ENCODE peak calls at places on chromosomes 16 and 17, in seven cellular contexts. N is IMR-90, A is bronchial epithelial cell, K is brain microvascular endothelial cell, J is suprapubic skin, Q is heart left ventricle, P is body of pancreas. S is an unnamed sample.

GRCh38 chr16:30760160-30760559 is 1.7 kb downstream of the CFAP119 start:
- DNase-seq in P (no peak), K (no peak), A (no peak), N (no peak), J (no peak), Q (no peak), S (no peak)

GRCh38 chr16:88566158-88566557 is 4.0 kb upstream of the ZC3H18 start:
- DNase-seq in Q (no peak), K (peak; percentile 72), P (no peak), A (peak; percentile 65), N (peak; percentile 75), J (no peak), S (no peak)

GRCh38 chr16:57361384-57361783 is 2.8 kb downstream of the CCL22 start:
- DNase-seq in K (no peak), P (peak; percentile 78), Q (no peak), A (no peak), J (no peak), N (no peak), S (no peak)

GRCh38 chr17:31156326-31156725 is 61.5 kb downstream of the NF1 start:
- DNase-seq in N (peak; percentile 78), J (no peak), Q (no peak), A (no peak), P (no peak), K (peak; percentile 14), S (no peak)

GRCh38 chr17:74738051-74738996 is 1.3 kb downstream of the RAB37 start:
- DNase-seq in Q (no peak), P (peak; percentile 21), K (no peak), A (no peak), J (no peak), N (no peak), S (no peak)

GRCh38 chr16:16030449-16030848 is 81.0 kb downstream of the ABCC1 start:
- DNase-seq in N (no peak), P (no peak), Q (no peak), A (no peak), K (no peak), J (no peak), S (no peak)

GRCh38 chr17:8890671-8891070 is 23.2 kb upstream of the PIK3R6 start:
- DNase-seq in A (no peak), J (no peak), N (no peak), K (no peak), P (no peak), Q (no peak), S (no peak)

GRCh38 chr17:66446419-66446818 is 144.0 kb downstream of the PRKCA start:
- DNase-seq in K (no peak), P (no peak), J (no peak), Q (no peak), A (no peak), N (no peak), S (no peak)

GRCh38 chr17:66805567-66805966 is 29.4 kb upstream of the CACNG5 start:
- DNase-seq in N (no peak), K (no peak), J (no peak), A (no peak), Q (no peak), P (peak; percentile 30), S (no peak)

GRCh38 chr16:83701494-83701893 is 106.3 kb upstream of the HSBP1 start:
- DNase-seq in K (peak; percentile 43), N (peak; percentile 45), A (peak; percentile 23), Q (no peak), P (peak; percentile 21), J (peak; percentile 66), S (peak; percentile 26)

GRCh38 chr17:64441772-64442549 is 7.0 kb upstream of the MILR1 start:
- DNase-seq in Q (peak; percentile 45), P (peak; percentile 13), K (peak; percentile 71), A (peak; percentile 64), J (no peak), N (peak; percentile 54), S (no peak)

GRCh38 chr16:80996688-80997138 is 10.0 kb downstream of the CMC2 start:
- DNase-seq in K (no peak), A (no peak), J (no peak), N (no peak), P (no peak), Q (no peak), S (no peak)

GRCh38 chr17:2049333-2050245 is 5.3 kb upstream of the HIC1 start:
- DNase-seq in P (peak; percentile 88), Q (peak; percentile 86), A (peak; percentile 49), K (peak; percentile 83), J (peak; percentile 92), N (peak; percentile 77), S (peak; percentile 75)

GRCh38 chr16:17784073-17784472 is 313.3 kb upstream of the XYLT1 start:
- DNase-seq in Q (no peak), K (peak; percentile 60), A (no peak), N (peak; percentile 56), J (no peak), P (no peak), S (peak; percentile 13)

GRCh38 chr17:51496378-51496777 is 236.0 kb downstream of the UTP18 start:
- DNase-seq in P (no peak), J (no peak), N (no peak), Q (no peak), A (no peak), K (no peak), S (no peak)

GRCh38 chr17:30995347-30995746 is 24.5 kb downstream of the RNF135 start:
- DNase-seq in N (peak; percentile 13), K (no peak), A (no peak), J (no peak), Q (no peak), P (no peak), S (no peak)

GRCh38 chr16:9372934-9373890 is 281.8 kb downstream of the HAPSTR1 start:
- DNase-seq in P (no peak), K (no peak), Q (no peak), A (no peak), J (no peak), N (no peak), S (no peak)

GRCh38 chr16:20613471-20613887 is 37.3 kb upstream of the ACSM2B start:
- DNase-seq in A (no peak), J (no peak), P (peak; percentile 30), N (no peak), K (no peak), Q (no peak), S (no peak)

GRCh38 chr16:73368715-73369114 is 320.8 kb upstream of the ZFHX3 start:
- DNase-seq in A (no peak), N (no peak), P (no peak), Q (no peak), K (no peak), J (no peak), S (no peak)

DNA sequence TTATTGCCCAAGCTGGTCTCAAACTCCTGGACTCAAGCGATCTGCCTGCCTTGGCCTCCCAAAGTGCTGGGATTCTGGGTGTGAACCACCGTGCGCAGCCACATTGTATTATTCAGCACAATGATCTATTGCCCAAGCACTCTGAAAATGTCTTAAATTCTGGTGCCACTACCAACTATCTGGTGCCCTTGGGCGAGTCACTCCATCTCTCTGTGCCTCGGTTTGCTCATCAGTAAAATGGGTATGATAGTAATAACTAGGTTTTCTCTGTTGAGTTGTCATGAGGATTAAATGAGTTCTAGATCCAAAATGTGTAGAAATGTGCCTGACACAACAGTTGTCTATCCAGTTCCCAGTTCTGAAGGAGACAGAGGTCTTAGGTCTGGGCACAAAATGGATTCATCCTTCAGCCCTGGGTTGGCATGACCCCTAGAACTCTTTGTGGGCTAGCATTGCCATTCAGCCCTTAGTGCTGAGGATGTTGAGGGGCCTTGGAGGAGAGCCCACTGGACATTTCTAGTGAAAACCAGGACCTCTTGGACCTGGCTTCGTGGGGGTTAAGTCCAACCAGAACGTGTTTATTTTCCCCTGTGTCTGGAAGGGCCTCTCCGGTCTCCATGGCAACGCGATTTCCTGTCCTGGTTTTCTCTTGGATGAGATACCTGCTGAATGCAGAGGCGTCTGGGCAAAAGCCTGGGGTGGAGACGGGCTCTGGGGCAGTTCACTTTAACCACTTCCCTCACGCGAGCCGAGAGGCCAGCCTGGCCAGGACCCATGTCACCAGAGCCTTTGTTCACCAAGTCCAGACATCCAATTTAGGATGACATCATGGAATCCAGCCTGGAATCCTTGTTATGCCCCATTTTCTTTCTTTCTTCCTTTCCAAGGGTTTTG is 43.7 kb upstream of the TNRC6A start:
- DNase-seq in Q (peak; percentile 74), J (no peak), P (peak; percentile 73), K (peak; percentile 85), N (peak; percentile 82), A (peak; percentile 39), S (peak; percentile 72)
- H3K4me3 ChIP-seq in Q (no peak overlapping the region), J (no peak overlapping the region), P (no peak overlapping the region), K (no peak overlapping the region), N (no peak overlapping the region), A (no peak overlapping the region), S (no peak overlapping the region)

GRCh38 chr16:85074225-85074914 is 37.9 kb downstream of the CIBAR2 start:
- DNase-seq in P (no peak), N (no peak), K (no peak), A (no peak), Q (no peak), J (no peak), S (no peak)

GRCh38 chr16:85072947-85073346 is 39.3 kb downstream of the CIBAR2 start:
- DNase-seq in K (no peak), Q (peak; percentile 52), A (peak; percentile 41), J (no peak), N (peak; percentile 90), P (no peak), S (peak; percentile 71)

GRCh38 chr16:85077576-85078125 is 34.6 kb downstream of the CIBAR2 start:
- DNase-seq in J (no peak), K (no peak), N (no peak), P (no peak), A (no peak), Q (no peak), S (no peak)

GRCh38 chr16:85077039-85077438 is 35.2 kb downstream of the CIBAR2 start:
- DNase-seq in P (no peak), N (no peak), K (no peak), A (no peak), Q (no peak), J (no peak), S (no peak)

GRCh38 chr16:85075236-85075924 is 36.9 kb downstream of the CIBAR2 start:
- DNase-seq in A (no peak), J (no peak), K (no peak), N (no peak), P (no peak), Q (no peak), S (no peak)
- H3K27me3 ChIP-seq in A (no peaks in the 10 kb centered on the region), J (no peaks in the 10 kb centered on the region), K (no peaks in the 10 kb centered on the region), N (no peaks in the 10 kb centered on the region), P (no peaks in the 10 kb centered on the region), Q (no peaks in the 10 kb centered on the region), S (no peaks in the 10 kb centered on the region)

GRCh38 chr17:40966848-40967247 is at the start of gene KRT39:
- DNase-seq in P (no peak), K (no peak), N (no peak), J (no peak), Q (no peak), A (no peak), S (no peak)
- H3K4me3 ChIP-seq in P (no peak within 1 kb of the TSS), K (no peak within 1 kb of the TSS), N (no peak within 1 kb of the TSS), J (no peak within 1 kb of the TSS), Q (no peak within 1 kb of the TSS), A (no peak within 1 kb of the TSS), S (no peak within 1 kb of the TSS)

DNA sequence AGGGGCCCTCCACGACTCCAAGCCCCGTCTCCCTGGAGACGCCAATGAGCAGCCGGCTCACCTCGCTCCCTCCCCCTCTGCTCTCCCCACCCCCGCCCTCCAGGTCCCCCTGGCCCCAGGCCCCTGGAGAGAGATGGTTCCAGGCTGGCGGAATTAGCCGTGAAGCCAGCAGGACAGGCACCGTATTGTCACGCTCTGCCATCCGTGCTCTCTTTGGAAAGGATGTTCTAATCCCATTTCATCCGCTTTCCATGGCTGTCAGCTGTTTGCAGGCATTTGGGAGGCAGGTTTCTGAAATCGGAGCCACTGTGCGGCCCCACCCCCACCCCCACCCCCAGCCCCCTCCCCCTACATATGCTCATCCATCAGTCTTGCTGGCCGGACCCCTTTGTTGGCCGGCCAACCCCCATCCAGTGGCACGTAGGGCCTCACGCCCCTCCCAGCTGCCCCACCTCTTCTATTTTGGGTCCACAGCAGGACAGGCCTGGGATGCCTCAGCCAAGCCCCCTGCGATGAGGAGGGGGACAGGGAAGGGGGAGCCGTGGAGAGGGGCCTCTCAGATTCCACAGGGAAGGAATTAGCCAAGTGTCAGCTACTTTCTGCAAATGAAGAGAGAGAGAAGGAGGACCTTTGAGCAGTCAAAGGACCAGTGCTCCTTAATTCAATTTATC is 30.8 kb downstream of the SDK2 start:
- DNase-seq in N (no peak), P (no peak), A (no peak), J (no peak), Q (peak; percentile 6), K (no peak), S (no peak)
- H3K27me3 ChIP-seq in N (no peaks in the 10 kb centered on the region), P (no peaks in the 10 kb centered on the region), A (no peaks in the 10 kb centered on the region), J (peaks cover 37% of the 10 kb centered on the region), Q (peaks cover 9% of the 10 kb centered on the region), K (no peaks in the 10 kb centered on the region), S (no peaks in the 10 kb centered on the region)

S was measured in MG63.